ENCODE peak calls at places on chromosomes 6 and 20, in four cellular contexts. O is fibroblast of lung, V is mesendoderm, Y is GM23248. S is an unnamed sample.

GRCh38 chr6:82906489-82906888 is 159.2 kb downstream of the UBE3D start:
- DNase-seq in O (peak; percentile 71), V (no peak), Y (peak; percentile 11), S (no peak)

GRCh38 chr6:113690255-113690956 is 166.7 kb upstream of the MARCKS start:
- DNase-seq in O (peak; percentile 91), V (no peak), Y (peak; percentile 88), S (no peak)

GRCh38 chr6:15642276-15642675 is 20.6 kb downstream of the DTNBP1 start:
- DNase-seq in O (no peak), V (peak; percentile 48), Y (no peak), S (peak; percentile 66)

GRCh38 chr6:19929312-19929711 is 92.1 kb downstream of the ID4 start:
- DNase-seq in O (no peak), V (peak; percentile 76), Y (no peak), S (no peak)

GRCh38 chr6:15922510-15923307 is 206.2 kb upstream of the MYLIP start:
- DNase-seq in O (no peak), V (no peak), Y (peak; percentile 71), S (no peak)

GRCh38 chr6:18226451-18226850 is 37.9 kb downstream of the DEK start:
- DNase-seq in O (no peak), V (peak; percentile 80), Y (peak; percentile 76), S (no peak)

GRCh38 chr6:168332020-168332419 is 12.4 kb upstream of the DACT2 start:
- DNase-seq in O (no peak), V (peak; percentile 97), Y (no peak), S (peak; percentile 93)

GRCh38 chr20:43940518-43941225 is 26.0 kb downstream of the TOX2 start:
- DNase-seq in O (no peak), V (no peak), Y (no peak), S (no peak)

GRCh38 chr6:84872996-84873395 is 108.6 kb upstream of the TBX18 start:
- DNase-seq in O (no peak), V (no peak), Y (peak; percentile 8), S (no peak)

GRCh38 chr6:85660181-85660611 is 17.5 kb upstream of the SYNCRIP start:
- DNase-seq in O (peak; percentile 87), V (no peak), Y (peak; percentile 98), S (no peak)

GRCh38 chr6:88086792-88087191 is 39.2 kb downstream of the SPACA1 start:
- DNase-seq in O (no peak), V (no peak), Y (no peak), S (no peak)

GRCh38 chr20:24777746-24778145 is 171.3 kb upstream of the CST7 start:
- DNase-seq in O (no peak), V (no peak), Y (peak; percentile 10), S (peak; percentile 31)

GRCh38 chr6:443621-444175 is 52.1 kb downstream of the IRF4 start:
- DNase-seq in O (no peak), V (no peak), Y (no peak), S (no peak)

GRCh38 chr6:19433101-19433500 is 404.1 kb upstream of the ID4 start:
- DNase-seq in O (no peak), V (no peak), Y (no peak), S (no peak)

GRCh38 chr6:44386929-44387345 is 569 bp upstream of the CDC5L start:
- DNase-seq in O (no peak), V (no peak), Y (peak; percentile 84), S (no peak)

GRCh38 chr20:15236812-15237211 is 899.4 kb upstream of the FLRT3 start:
- DNase-seq in O (peak; percentile 33), V (peak; percentile 90), Y (peak; percentile 71), S (peak; percentile 85)

GRCh38 chr6:112701201-112701600 is 354.1 kb downstream of the RFPL4B start:
- DNase-seq in O (peak; percentile 65), V (peak; percentile 4), Y (peak; percentile 6), S (no peak)

GRCh38 chr20:37902504-37903313 is at the start of gene VSTM2L:
- DNase-seq in O (peak; percentile 72), V (peak; percentile 56), Y (peak; percentile 80), S (peak; percentile 72)
- H3K9ac ChIP-seq in O (no peak within 1 kb of the TSS), V (peak within 1 kb of the TSS; percentile 37), Y (peak within 1 kb of the TSS; percentile 69), S (no peak within 1 kb of the TSS)

GRCh38 chr20:47749367-47749766 is 35.9 kb downstream of the SULF2 start:
- DNase-seq in O (no peak), V (no peak), Y (no peak), S (no peak)
- H3K9ac ChIP-seq in O (no peak overlapping the region), V (no peak overlapping the region), Y (no peak overlapping the region), S (no peak overlapping the region)

GRCh38 chr6:108127826-108128225 is 38.0 kb upstream of the NR2E1 start:
- DNase-seq in O (no peak), V (no peak), Y (peak; percentile 54), S (no peak)
- H3K9ac ChIP-seq in O (no peak overlapping the region), V (no peak overlapping the region), Y (no peak overlapping the region), S (no peak overlapping the region)

GRCh38 chr6:166068768-166069167 is 98.9 kb downstream of the TBXT start:
- DNase-seq in O (no peak), V (no peak), Y (no peak), S (no peak)
- H3K9ac ChIP-seq in O (no peak overlapping the region), V (no peak overlapping the region), Y (no peak overlapping the region), S (no peak overlapping the region)

DNA sequence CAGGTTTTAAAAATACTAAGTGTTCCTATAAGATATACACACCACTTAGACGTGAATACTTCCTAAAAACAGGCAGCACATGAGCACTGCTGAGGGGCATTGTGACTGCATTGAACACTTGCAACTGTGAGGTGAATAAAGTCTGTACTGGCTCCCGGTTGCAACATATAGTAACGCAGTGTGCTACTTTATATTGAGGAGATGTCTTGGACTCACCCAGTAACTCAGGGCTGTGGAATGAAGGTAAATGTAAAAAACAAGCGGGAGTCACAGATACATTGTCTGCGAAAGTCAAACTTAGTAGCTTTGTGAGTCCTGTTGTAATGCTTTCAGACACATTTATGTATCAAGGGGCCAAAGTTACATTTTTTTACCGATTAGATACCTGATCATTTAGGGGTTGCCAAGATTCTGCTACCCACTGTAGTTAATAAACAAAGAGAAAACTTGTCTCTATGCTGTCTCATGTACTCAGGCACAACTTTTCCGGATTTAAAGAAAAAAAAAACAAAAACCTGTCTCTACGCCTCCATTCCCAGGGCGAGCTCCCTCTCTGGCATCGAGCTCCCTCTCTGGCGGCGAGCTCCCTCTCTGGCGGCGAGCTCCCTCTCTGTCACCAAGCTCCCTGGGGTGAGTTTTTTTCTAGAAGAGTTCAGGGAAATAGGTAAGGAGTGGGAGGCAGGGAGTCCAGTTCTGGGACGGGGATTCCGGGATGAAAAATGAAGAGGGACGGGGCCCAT is 16.8 kb upstream of the HLA-A start:
- DNase-seq in O (peak; percentile 17), V (no peak), Y (peak; percentile 24), S (no peak)
- H3K9ac ChIP-seq in O (peak overlapping the region; percentile 42), V (no peak overlapping the region), Y (peak overlapping the region; percentile 95), S (no peak overlapping the region)

GRCh38 chr6:30063315-30063714 is 2.2 kb downstream of the POLR1H start:
- DNase-seq in O (no peak), V (no peak), Y (no peak), S (no peak)

GRCh38 chr6:30066577-30067459 is at the start of gene PPP1R11:
- DNase-seq in O (peak; percentile 99), V (peak; percentile 100), Y (peak; percentile 99), S (peak; percentile 99)

GRCh38 chr6:30071081-30071818 is 4.3 kb downstream of the PPP1R11 start:
- DNase-seq in O (peak; percentile 30), V (no peak), Y (peak; percentile 51), S (peak; percentile 73)

GRCh38 chr6:30071858-30072257 is 3.7 kb downstream of the RNF39 start:
- DNase-seq in O (no peak), V (no peak), Y (no peak), S (no peak)

DNA sequence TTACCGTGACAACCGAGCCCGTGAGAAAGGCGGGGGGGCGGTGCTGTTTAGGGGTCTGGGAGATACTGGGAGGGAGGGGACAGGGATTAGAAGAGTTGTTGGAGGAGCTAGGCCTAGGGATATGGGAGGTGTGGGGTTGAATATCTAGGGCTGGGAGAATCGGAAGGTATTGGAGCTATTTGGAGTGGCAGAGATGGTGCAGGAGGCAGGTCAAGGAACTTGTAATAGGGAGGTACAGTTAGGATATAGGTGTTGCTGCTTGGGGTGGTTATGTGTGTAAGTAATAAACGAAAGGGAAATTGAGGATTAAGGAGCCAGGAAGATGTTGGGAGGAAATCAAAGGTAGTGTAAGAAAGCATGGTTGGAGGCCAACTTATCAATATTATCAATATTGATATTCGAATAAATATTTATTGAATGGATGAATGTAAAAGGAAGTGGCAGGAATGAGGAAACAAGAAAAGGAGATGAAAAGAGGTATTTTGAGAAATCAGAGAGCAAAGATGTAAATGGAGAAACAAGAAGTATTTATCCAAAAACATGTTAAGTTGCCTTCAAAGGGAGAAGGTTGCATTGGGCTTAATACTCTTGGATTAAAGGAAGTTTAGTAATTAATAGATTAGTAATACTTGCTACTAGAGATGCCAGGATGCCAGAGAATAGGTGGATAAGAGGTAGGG is 602 bp downstream of the PPP1R11 start:
- DNase-seq in O (no peak), V (no peak), Y (peak; percentile 90), S (no peak)
- H3K9ac ChIP-seq in O (peak overlapping the region; percentile 90), V (peak overlapping the region; percentile 74), Y (peak overlapping the region; percentile 90), S (peak overlapping the region; percentile 45)

GRCh38 chr20:62650551-62651284 is 8.4 kb downstream of the SLCO4A1 start:
- DNase-seq in O (no peak), V (no peak), Y (no peak), S (no peak)
- H3K9ac ChIP-seq in O (no peak overlapping the region), V (no peak overlapping the region), Y (no peak overlapping the region), S (no peak overlapping the region)

GRCh38 chr20:46946181-46946624 is 51.6 kb downstream of the EYA2 start:
- DNase-seq in O (no peak), V (no peak), Y (no peak), S (no peak)
- H3K9ac ChIP-seq in O (no peak overlapping the region), V (no peak overlapping the region), Y (no peak overlapping the region), S (peak overlapping the region; percentile 69)

GRCh38 chr6:149565539-149566371 is 420 bp upstream of the GINM1 start:
- DNase-seq in O (peak; percentile 94), V (peak; percentile 95), Y (peak; percentile 97), S (peak; percentile 98)
- H3K9ac ChIP-seq in O (peak overlapping the region; percentile 92), V (peak overlapping the region; percentile 93), Y (peak overlapping the region; percentile 92), S (peak overlapping the region; percentile 90)

S was measured in endodermal cell.